ENCODE peak calls at places on chromosomes 5 and 9, in ten cellular contexts. One of them, this sample, is unnamed.
A peak's percentile ranks its signal among the peaks of the same experiment; 100 is the strongest.

GRCh38 chr5:1474183-1474839 is 29.1 kb upstream of the SLC6A3 start:
- DNase-seq in HCT116: no peak
- DNase-seq in HepG2: no peak
- DNase-seq in H1: no peak
- DNase-seq in NB4: no peak
- DNase-seq in WTC11: no peak
- DNase-seq in A549: no peak
- DNase-seq in K562: no peak
- DNase-seq in endothelial cell of umbilical vein: no peak
- DNase-seq in GM12878: no peak
- DNase-seq in this sample: peak; percentile 14

GRCh38 chr9:110255417-110256141 is 728 bp downstream of the TXN start:
- DNase-seq in HepG2: peak; percentile 29
- DNase-seq in H1: peak; percentile 68
- DNase-seq in HCT116: no peak
- DNase-seq in GM12878: no peak
- DNase-seq in NB4: peak; percentile 77
- DNase-seq in K562: peak; percentile 48
- DNase-seq in A549: no peak
- DNase-seq in endothelial cell of umbilical vein: peak; percentile 41
- DNase-seq in WTC11: peak; percentile 29
- DNase-seq in this sample: peak; percentile 55

GRCh38 chr5:141359790-141360426 is at the start of gene PCDHGB2:
- DNase-seq in K562: no peak
- DNase-seq in NB4: peak; percentile 76
- DNase-seq in H1: no peak
- DNase-seq in HCT116: peak; percentile 40
- DNase-seq in WTC11: peak; percentile 46
- DNase-seq in A549: no peak
- DNase-seq in HepG2: peak; percentile 48
- DNase-seq in GM12878: no peak
- DNase-seq in endothelial cell of umbilical vein: peak; percentile 16
- DNase-seq in this sample: peak; percentile 62

GRCh38 chr5:126741361-126741760 is 35.6 kb upstream of the LMNB1 start:
- DNase-seq in K562: no peak
- DNase-seq in GM12878: no peak
- DNase-seq in A549: no peak
- DNase-seq in HCT116: no peak
- DNase-seq in HepG2: no peak
- DNase-seq in WTC11: no peak
- DNase-seq in NB4: no peak
- DNase-seq in H1: no peak
- DNase-seq in endothelial cell of umbilical vein: no peak
- DNase-seq in this sample: no peak

GRCh38 chr9:104868687-104869404 is 59.1 kb downstream of the ABCA1 start:
- DNase-seq in HepG2: no peak
- DNase-seq in GM12878: no peak
- DNase-seq in HCT116: no peak
- DNase-seq in A549: peak; percentile 68
- DNase-seq in NB4: peak; percentile 84
- DNase-seq in endothelial cell of umbilical vein: peak; percentile 86
- DNase-seq in H1: peak; percentile 54
- DNase-seq in WTC11: peak; percentile 66
- DNase-seq in K562: peak; percentile 27
- DNase-seq in this sample: peak; percentile 37

GRCh38 chr5:98605010-98605425 is 168.4 kb upstream of the RGMB start:
- DNase-seq in WTC11: no peak
- DNase-seq in H1: no peak
- DNase-seq in GM12878: no peak
- DNase-seq in NB4: no peak
- DNase-seq in HepG2: no peak
- DNase-seq in endothelial cell of umbilical vein: peak; percentile 77
- DNase-seq in HCT116: no peak
- DNase-seq in K562: no peak
- DNase-seq in A549: no peak
- DNase-seq in this sample: no peak

GRCh38 chr5:442335-443238 is at the start of gene EXOC3:
- DNase-seq in NB4: peak; percentile 89
- DNase-seq in HCT116: peak; percentile 34
- DNase-seq in HepG2: peak; percentile 52
- DNase-seq in GM12878: no peak
- DNase-seq in H1: peak; percentile 81
- DNase-seq in A549: peak; percentile 96
- DNase-seq in K562: peak; percentile 96
- DNase-seq in endothelial cell of umbilical vein: peak; percentile 50
- DNase-seq in WTC11: peak; percentile 81
- DNase-seq in this sample: peak; percentile 99

GRCh38 chr5:76813982-76814562 is 4.8 kb upstream of the F2RL1 start:
- DNase-seq in GM12878: no peak
- DNase-seq in HepG2: peak; percentile 43
- DNase-seq in HCT116: peak; percentile 81
- DNase-seq in H1: no peak
- DNase-seq in A549: peak; percentile 82
- DNase-seq in NB4: no peak
- DNase-seq in K562: no peak
- DNase-seq in endothelial cell of umbilical vein: peak; percentile 54
- DNase-seq in WTC11: no peak
- DNase-seq in this sample: no peak

GRCh38 chr5:148912146-148912545 is 85.7 kb downstream of the ADRB2 start:
- DNase-seq in K562: no peak
- DNase-seq in NB4: no peak
- DNase-seq in HCT116: no peak
- DNase-seq in endothelial cell of umbilical vein: no peak
- DNase-seq in HepG2: no peak
- DNase-seq in WTC11: no peak
- DNase-seq in H1: no peak
- DNase-seq in A549: no peak
- DNase-seq in GM12878: no peak
- DNase-seq in this sample: no peak

GRCh38 chr5:148911386-148911785 is 85.0 kb downstream of the ADRB2 start:
- DNase-seq in WTC11: no peak
- DNase-seq in endothelial cell of umbilical vein: no peak
- DNase-seq in HCT116: no peak
- DNase-seq in GM12878: no peak
- DNase-seq in NB4: no peak
- DNase-seq in H1: no peak
- DNase-seq in K562: no peak
- DNase-seq in HepG2: no peak
- DNase-seq in A549: no peak
- DNase-seq in this sample: no peak

GRCh38 chr5:148909766-148910165 is 83.4 kb downstream of the ADRB2 start:
- DNase-seq in GM12878: no peak
- DNase-seq in H1: no peak
- DNase-seq in NB4: no peak
- DNase-seq in HCT116: no peak
- DNase-seq in HepG2: no peak
- DNase-seq in A549: no peak
- DNase-seq in WTC11: no peak
- DNase-seq in endothelial cell of umbilical vein: peak; percentile 59
- DNase-seq in K562: no peak
- DNase-seq in this sample: no peak

GRCh38 chr5:148910216-148910615 is 83.8 kb downstream of the ADRB2 start:
- DNase-seq in A549: no peak
- DNase-seq in HepG2: no peak
- DNase-seq in endothelial cell of umbilical vein: no peak
- DNase-seq in WTC11: no peak
- DNase-seq in K562: no peak
- DNase-seq in HCT116: no peak
- DNase-seq in NB4: no peak
- DNase-seq in H1: no peak
- DNase-seq in GM12878: no peak
- DNase-seq in this sample: no peak

DNA sequence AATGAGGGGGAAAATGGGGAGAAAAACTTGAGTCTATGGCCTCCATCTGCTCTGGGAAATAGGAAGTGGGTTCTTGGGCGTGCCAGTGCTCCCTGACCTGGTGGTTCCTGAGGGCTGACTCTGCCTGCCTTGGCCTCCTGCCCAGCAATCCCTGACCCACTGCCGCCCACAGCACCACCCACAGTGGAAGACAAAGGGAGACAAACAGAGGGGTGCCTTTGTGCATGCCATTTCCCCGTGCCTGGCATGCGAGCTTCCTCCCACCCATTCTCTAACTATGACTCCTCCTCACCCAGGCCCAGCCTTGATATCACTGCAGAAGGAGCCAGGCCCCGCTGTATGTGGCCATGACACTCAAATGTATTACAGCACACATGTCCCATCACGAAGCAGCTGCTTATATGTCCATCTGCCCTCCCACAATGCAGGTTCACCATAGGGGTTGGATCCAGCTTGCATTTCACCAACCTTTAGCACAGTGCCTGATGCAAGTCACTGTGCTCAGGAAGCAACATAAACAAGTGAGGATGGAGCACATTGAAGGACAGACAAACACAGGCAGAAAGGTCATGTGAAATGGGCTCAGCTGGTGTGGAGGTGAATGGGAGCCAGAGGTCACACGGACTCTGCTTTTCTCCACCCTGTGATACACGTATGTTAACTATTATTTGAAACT is 84.4 kb downstream of the ADRB2 start:
- DNase-seq in H1: no peak
- DNase-seq in GM12878: no peak
- DNase-seq in K562: no peak
- DNase-seq in WTC11: no peak
- DNase-seq in HepG2: no peak
- DNase-seq in NB4: peak; percentile 9
- DNase-seq in A549: no peak
- DNase-seq in HCT116: peak; percentile 38
- DNase-seq in endothelial cell of umbilical vein: peak; percentile 63
- DNase-seq in this sample: no peak
- TF ChIP-seq MAX in H1: no peak
- TF ChIP-seq MAX in GM12878: no peak
- TF ChIP-seq MAX in K562: no peak
- TF ChIP-seq MAX in WTC11: no peak
- TF ChIP-seq MAX in HepG2: no peak
- TF ChIP-seq MAX in NB4: no peak
- TF ChIP-seq MAX in A549: no peak
- TF ChIP-seq MAX in HCT116: peak; percentile 38
- TF ChIP-seq MAX in endothelial cell of umbilical vein: no peak
- TF ChIP-seq MAX in this sample: no peak

DNA sequence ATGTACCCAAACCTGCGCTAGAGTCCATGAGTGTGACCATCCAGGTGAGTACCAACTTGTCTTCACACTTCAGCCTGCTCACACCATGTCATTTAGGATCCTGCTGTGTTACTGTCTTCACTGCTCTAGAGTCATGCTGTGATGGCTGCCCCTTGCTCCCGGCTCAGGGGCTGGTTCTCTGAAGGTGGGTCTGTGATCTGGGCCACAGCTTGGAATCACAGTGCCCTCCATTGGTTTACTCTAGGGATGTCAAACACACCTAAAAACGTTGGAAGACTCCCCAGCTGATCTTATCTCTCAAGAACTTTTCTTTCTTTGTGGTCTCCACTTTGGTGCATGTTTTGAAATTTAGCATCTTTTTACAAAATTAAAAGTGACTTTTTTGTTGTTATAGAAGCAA is 53.8 kb downstream of the NFX1 start:
- DNase-seq in GM12878: no peak
- DNase-seq in endothelial cell of umbilical vein: no peak
- DNase-seq in NB4: no peak
- DNase-seq in HCT116: no peak
- DNase-seq in HepG2: no peak
- DNase-seq in WTC11: no peak
- DNase-seq in A549: no peak
- DNase-seq in K562: no peak
- DNase-seq in H1: peak; percentile 16
- DNase-seq in this sample: no peak
- TF ChIP-seq CTCF in GM12878: no peak
- TF ChIP-seq CTCF in endothelial cell of umbilical vein: no peak
- TF ChIP-seq CTCF in NB4: no peak
- TF ChIP-seq CTCF in HCT116: no peak
- TF ChIP-seq CTCF in HepG2: no peak
- TF ChIP-seq CTCF in WTC11: no peak
- TF ChIP-seq CTCF in A549: peak; percentile 24
- TF ChIP-seq CTCF in K562: no peak
- TF ChIP-seq CTCF in H1: no peak
- TF ChIP-seq CTCF in this sample: no peak

GRCh38 chr5:137264041-137264440 is 235.1 kb downstream of the SPOCK1 start:
- DNase-seq in endothelial cell of umbilical vein: no peak
- DNase-seq in WTC11: no peak
- DNase-seq in HepG2: no peak
- DNase-seq in NB4: no peak
- DNase-seq in A549: no peak
- DNase-seq in HCT116: no peak
- DNase-seq in H1: no peak
- DNase-seq in GM12878: no peak
- DNase-seq in K562: no peak
- DNase-seq in this sample: no peak
- TF ChIP-seq MAX in endothelial cell of umbilical vein: no peak
- TF ChIP-seq MAX in WTC11: no peak
- TF ChIP-seq MAX in HepG2: no peak
- TF ChIP-seq MAX in NB4: no peak
- TF ChIP-seq MAX in A549: no peak
- TF ChIP-seq MAX in HCT116: no peak
- TF ChIP-seq MAX in H1: no peak
- TF ChIP-seq MAX in GM12878: no peak
- TF ChIP-seq MAX in K562: no peak
- TF ChIP-seq MAX in this sample: no peak

GRCh38 chr5:103389846-103390245 is 131.3 kb downstream of the MACIR start:
- DNase-seq in K562: no peak
- DNase-seq in HCT116: no peak
- DNase-seq in WTC11: no peak
- DNase-seq in NB4: no peak
- DNase-seq in GM12878: no peak
- DNase-seq in HepG2: no peak
- DNase-seq in H1: no peak
- DNase-seq in endothelial cell of umbilical vein: no peak
- DNase-seq in A549: no peak
- DNase-seq in this sample: no peak

GRCh38 chr5:103391659-103392058 is 133.1 kb downstream of the MACIR start:
- DNase-seq in K562: no peak
- DNase-seq in NB4: no peak
- DNase-seq in HepG2: no peak
- DNase-seq in endothelial cell of umbilical vein: no peak
- DNase-seq in A549: no peak
- DNase-seq in H1: no peak
- DNase-seq in WTC11: no peak
- DNase-seq in GM12878: no peak
- DNase-seq in HCT116: no peak
- DNase-seq in this sample: no peak

GRCh38 chr5:103389362-103389761 is 130.8 kb downstream of the MACIR start:
- DNase-seq in HCT116: no peak
- DNase-seq in endothelial cell of umbilical vein: no peak
- DNase-seq in A549: no peak
- DNase-seq in H1: no peak
- DNase-seq in WTC11: no peak
- DNase-seq in NB4: no peak
- DNase-seq in K562: no peak
- DNase-seq in GM12878: no peak
- DNase-seq in HepG2: no peak
- DNase-seq in this sample: no peak

GRCh38 chr5:103394676-103395075 is 136.1 kb downstream of the MACIR start:
- DNase-seq in H1: no peak
- DNase-seq in HepG2: no peak
- DNase-seq in K562: no peak
- DNase-seq in NB4: no peak
- DNase-seq in GM12878: no peak
- DNase-seq in HCT116: no peak
- DNase-seq in endothelial cell of umbilical vein: no peak
- DNase-seq in A549: no peak
- DNase-seq in WTC11: no peak
- DNase-seq in this sample: no peak

DNA sequence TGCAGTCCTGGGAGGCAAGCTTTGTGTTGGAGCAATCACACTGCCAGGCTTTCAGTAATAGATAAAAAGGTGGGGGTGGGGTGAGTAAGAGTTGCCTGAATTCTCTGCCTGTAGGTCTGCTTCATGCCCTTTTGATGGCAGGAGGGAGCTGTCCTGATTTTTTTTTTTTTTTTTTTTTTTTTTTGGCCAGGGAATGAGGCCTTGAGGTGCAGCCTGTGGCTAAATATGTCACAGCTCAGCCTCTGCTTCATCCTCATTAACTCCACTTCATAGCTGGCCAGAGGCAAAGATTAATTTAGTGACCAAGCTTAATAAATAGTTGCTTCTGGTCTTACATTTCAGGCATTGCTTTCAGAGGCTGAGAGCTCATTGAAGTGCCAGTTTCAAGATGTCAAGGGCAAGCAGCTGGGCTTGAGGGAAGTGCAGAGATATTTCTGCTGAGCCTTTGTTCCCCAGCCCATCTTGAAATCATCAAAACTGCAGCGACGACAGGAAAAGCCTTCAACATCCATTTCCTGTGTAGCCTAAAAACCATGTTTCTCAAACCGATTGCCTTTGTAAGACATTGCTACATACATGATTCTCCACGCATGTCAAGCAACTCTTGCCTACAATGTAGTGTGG is 134.7 kb downstream of the MACIR start:
- DNase-seq in GM12878: peak; percentile 3
- DNase-seq in endothelial cell of umbilical vein: no peak
- DNase-seq in H1: no peak
- DNase-seq in HepG2: no peak
- DNase-seq in HCT116: no peak
- DNase-seq in NB4: peak; percentile 7
- DNase-seq in K562: no peak
- DNase-seq in A549: no peak
- DNase-seq in WTC11: no peak
- DNase-seq in this sample: no peak
- TF ChIP-seq CTCF in GM12878: no peak
- TF ChIP-seq CTCF in endothelial cell of umbilical vein: no peak
- TF ChIP-seq CTCF in H1: no peak
- TF ChIP-seq CTCF in HepG2: no peak
- TF ChIP-seq CTCF in HCT116: no peak
- TF ChIP-seq CTCF in NB4: no peak
- TF ChIP-seq CTCF in K562: no peak
- TF ChIP-seq CTCF in A549: no peak
- TF ChIP-seq CTCF in WTC11: no peak
- TF ChIP-seq CTCF in this sample: peak; percentile 51

This sample was measured in SK-N-SH.